ENCODE peak calls at places on chromosomes 2 and 18, in ten cellular contexts. X, Q, E, Z, G, Y, O, K, M and L are unnamed samples.

GRCh38 chr2:201363857-201364560 is 6.9 kb upstream of the FLACC1 start:
- DNase-seq in X (peak; percentile 71), Q (peak; percentile 64), E (peak; percentile 78), Z (no peak), G (peak; percentile 61), Y (peak; percentile 47), O (peak; percentile 71), K (peak; percentile 55), M (peak; percentile 8), L (peak; percentile 64)

GRCh38 chr2:143482316-143482715 is 353.1 kb downstream of the ARHGAP15 start:
- DNase-seq in X (peak; percentile 37), Q (no peak), E (no peak), Z (no peak), G (no peak), Y (no peak), O (peak; percentile 64), K (no peak), M (no peak), L (no peak)

GRCh38 chr2:7952046-7952445 is 729.8 kb upstream of the ID2 start:
- DNase-seq in X (no peak), Q (no peak), E (no peak), Z (no peak), G (no peak), Y (no peak), O (no peak), K (no peak), M (no peak), L (no peak)

GRCh38 chr2:63364866-63365265 is 223.4 kb downstream of the WDPCP start:
- DNase-seq in X (no peak), Q (peak; percentile 54), E (no peak), Z (no peak), G (no peak), Y (no peak), O (no peak), K (no peak), M (no peak), L (no peak)

GRCh38 chr2:202339052-202339870 is 36.9 kb upstream of the BMPR2 start:
- DNase-seq in X (peak; percentile 66), Q (peak; percentile 87), E (peak; percentile 57), Z (no peak), G (no peak), Y (no peak), O (peak; percentile 42), K (no peak), M (peak; percentile 5), L (no peak)

GRCh38 chr2:54704688-54705605 is 18.5 kb upstream of the EML6 start:
- DNase-seq in X (peak; percentile 77), Q (peak; percentile 76), E (peak; percentile 78), Z (no peak), G (peak; percentile 56), Y (no peak), O (peak; percentile 75), K (no peak), M (peak; percentile 40), L (no peak)

GRCh38 chr2:182761903-182762302 is 45.8 kb downstream of the DNAJC10 start:
- DNase-seq in X (peak; percentile 37), Q (no peak), E (peak; percentile 50), Z (no peak), G (peak; percentile 42), Y (no peak), O (peak; percentile 55), K (no peak), M (no peak), L (no peak)

GRCh38 chr18:79826966-79827365 is 29.2 kb downstream of the KCNG2 start:
- DNase-seq in X (no peak), Q (no peak), E (no peak), Z (no peak), G (no peak), Y (peak; percentile 70), O (no peak), K (no peak), M (no peak), L (no peak)

GRCh38 chr18:70295633-70296188 is 6.9 kb downstream of the SOCS6 start:
- DNase-seq in X (peak; percentile 39), Q (no peak), E (peak; percentile 57), Z (no peak), G (no peak), Y (no peak), O (peak; percentile 38), K (no peak), M (no peak), L (no peak)

GRCh38 chr2:241706539-241706938 is 4.7 kb downstream of the ING5 start:
- DNase-seq in X (no peak), Q (no peak), E (no peak), Z (no peak), G (no peak), Y (no peak), O (no peak), K (no peak), M (no peak), L (no peak)

GRCh38 chr2:147223553-147223952 is 621.3 kb upstream of the ACVR2A start:
- DNase-seq in X (no peak), Q (no peak), E (peak; percentile 4), Z (no peak), G (no peak), Y (no peak), O (no peak), K (no peak), M (no peak), L (no peak)

DNA sequence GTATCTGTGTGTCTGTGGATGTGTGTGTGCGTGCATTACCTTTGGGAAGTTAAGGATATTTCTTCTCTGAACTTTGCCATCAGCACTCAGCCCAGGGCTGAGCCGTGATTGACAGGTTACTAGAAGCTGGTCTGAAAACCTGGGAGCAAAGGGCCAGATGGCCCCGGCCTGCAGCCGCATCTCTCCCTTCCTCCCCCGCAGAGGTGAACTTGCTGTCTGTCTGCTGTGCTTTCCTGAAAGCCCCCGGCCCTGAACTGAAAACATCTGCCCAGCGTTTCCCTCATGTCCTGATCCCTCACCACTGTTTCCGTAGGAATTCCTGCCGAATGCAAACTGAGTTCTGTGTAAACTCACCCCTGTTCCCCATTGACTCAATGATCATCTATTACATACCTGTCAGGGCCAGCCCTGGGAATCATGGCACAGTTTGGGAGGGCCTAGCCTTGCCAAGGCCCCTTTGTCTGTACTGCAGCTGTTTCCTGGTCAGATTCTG is 45.8 kb downstream of the MYCN start:
- DNase-seq in X (no peak), Q (no peak), E (no peak), Z (no peak), G (no peak), Y (no peak), O (no peak), K (no peak), M (no peak), L (no peak)
- H3K4me1 ChIP-seq in X (no peaks in the 10 kb centered on the region), Q (peaks cover 6% of the 10 kb centered on the region), E (no peaks in the 10 kb centered on the region), Z (peaks cover 21% of the 10 kb centered on the region), G (peaks cover 50% of the 10 kb centered on the region), Y (peaks cover 16% of the 10 kb centered on the region), O (peaks cover 4% of the 10 kb centered on the region), K (no peaks in the 10 kb centered on the region), M (no peaks in the 10 kb centered on the region), L (no peaks in the 10 kb centered on the region)

DNA sequence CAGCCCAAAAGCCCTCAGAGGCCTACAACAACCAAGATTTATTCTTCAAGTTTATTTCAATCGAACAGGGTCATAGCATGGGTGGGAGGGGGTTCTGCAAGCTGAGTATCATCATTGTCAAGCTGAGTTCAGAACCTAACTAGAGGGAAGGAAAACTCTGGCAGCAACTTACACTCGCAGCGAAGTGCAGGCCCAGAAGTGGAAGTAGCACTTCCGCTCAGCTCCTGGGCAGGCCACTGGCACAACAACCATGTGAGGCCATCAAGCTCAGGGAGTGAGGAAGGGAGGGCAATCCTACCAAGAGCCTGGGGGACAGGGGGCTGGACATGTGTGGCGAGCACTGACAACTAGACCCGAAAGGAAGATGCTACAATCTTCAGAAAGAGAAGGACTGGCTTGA is 4.8 kb downstream of the UXS1 start:
- DNase-seq in X (no peak), Q (no peak), E (no peak), Z (no peak), G (no peak), Y (no peak), O (no peak), K (no peak), M (no peak), L (no peak)
- H3K4me2 ChIP-seq in X (no peak overlapping the region), Q (no peak overlapping the region), E (no peak overlapping the region), Z (no peak overlapping the region), G (no peak overlapping the region), Y (no peak overlapping the region), O (no peak overlapping the region), K (peak overlapping the region; percentile 36), M (no peak overlapping the region), L (no peak overlapping the region)

GRCh38 chr2:233096006-233096405 is 35.9 kb downstream of the INPP5D start:
- DNase-seq in X (no peak), Q (no peak), E (no peak), Z (no peak), G (no peak), Y (no peak), O (no peak), K (no peak), M (no peak), L (no peak)
- H3K4me1 ChIP-seq in X (no peaks in the 10 kb centered on the region), Q (no peaks in the 10 kb centered on the region), E (no peaks in the 10 kb centered on the region), Z (no peaks in the 10 kb centered on the region), G (no peaks in the 10 kb centered on the region), Y (peaks cover 3% of the 10 kb centered on the region), O (no peaks in the 10 kb centered on the region), K (peaks cover 21% of the 10 kb centered on the region), M (no peaks in the 10 kb centered on the region), L (no peaks in the 10 kb centered on the region)

GRCh38 chr2:234446404-234447076 is 50.3 kb downstream of the ARL4C start:
- DNase-seq in X (no peak), Q (no peak), E (no peak), Z (no peak), G (no peak), Y (no peak), O (peak; percentile 21), K (peak; percentile 90), M (no peak), L (peak; percentile 80)

GRCh38 chr2:234444888-234445287 is 52.0 kb downstream of the ARL4C start:
- DNase-seq in X (peak; percentile 98), Q (no peak), E (peak; percentile 93), Z (no peak), G (no peak), Y (no peak), O (peak; percentile 96), K (peak; percentile 69), M (no peak), L (no peak)

GRCh38 chr2:234448506-234449169 is 48.2 kb downstream of the ARL4C start:
- DNase-seq in X (no peak), Q (no peak), E (no peak), Z (peak; percentile 92), G (peak; percentile 92), Y (no peak), O (peak; percentile 26), K (no peak), M (no peak), L (no peak)

GRCh38 chr2:234447963-234448362 is 48.9 kb downstream of the ARL4C start:
- DNase-seq in X (no peak), Q (peak; percentile 27), E (no peak), Z (no peak), G (peak; percentile 35), Y (no peak), O (peak; percentile 9), K (no peak), M (no peak), L (no peak)

GRCh38 chr2:234447189-234447588 is 49.7 kb downstream of the ARL4C start:
- DNase-seq in X (no peak), Q (no peak), E (no peak), Z (no peak), G (no peak), Y (no peak), O (no peak), K (no peak), M (no peak), L (no peak)
- H3K4me2 ChIP-seq in X (no peak overlapping the region), Q (no peak overlapping the region), E (no peak overlapping the region), Z (no peak overlapping the region), G (peak overlapping the region; percentile 59), Y (no peak overlapping the region), O (no peak overlapping the region), K (peak overlapping the region; percentile 53), M (no peak overlapping the region), L (peak overlapping the region; percentile 64)